ENCODE peak calls at places on chromosomes 3 and 15, in five cellular contexts. E, X, B, K and O are unnamed samples.

GRCh38 chr15:76239786-76240185 is 71.5 kb downstream of the ETFA start:
- DNase-seq in E (no peak), X (no peak), B (no peak), K (peak; percentile 2), O (no peak)

GRCh38 chr3:69833591-69833990 is 94.3 kb downstream of the MITF start:
- DNase-seq in E (no peak), X (no peak), B (no peak), K (no peak), O (no peak)

GRCh38 chr15:94164202-94164807 is 67.1 kb upstream of the MCTP2 start:
- DNase-seq in E (no peak), X (no peak), B (no peak), K (peak; percentile 59), O (peak; percentile 9)

GRCh38 chr3:18634451-18634850 is 209.3 kb upstream of the SATB1 start:
- DNase-seq in E (no peak), X (no peak), B (no peak), K (no peak), O (no peak)

GRCh38 chr3:46665763-46666470 is 27.6 kb downstream of the ALS2CL start:
- DNase-seq in E (no peak), X (no peak), B (no peak), K (no peak), O (no peak)

GRCh38 chr15:34818531-34818930 is 23.2 kb upstream of the ACTC1 start:
- DNase-seq in E (no peak), X (no peak), B (no peak), K (no peak), O (no peak)

GRCh38 chr3:185656321-185656840 is 70.3 kb downstream of the SENP2 start:
- DNase-seq in E (peak; percentile 77), X (peak; percentile 51), B (peak; percentile 14), K (peak; percentile 99), O (peak; percentile 85)

GRCh38 chr15:72365844-72366243 is 10.0 kb downstream of the HEXA start:
- DNase-seq in E (no peak), X (no peak), B (no peak), K (no peak), O (no peak)

GRCh38 chr3:84108442-84108971 is 850.3 kb upstream of the CADM2 start:
- DNase-seq in E (peak; percentile 15), X (no peak), B (no peak), K (no peak), O (peak; percentile 71)

GRCh38 chr15:89814112-89814742 is 425 bp downstream of the ANPEP start:
- DNase-seq in E (no peak), X (peak; percentile 30), B (no peak), K (no peak), O (no peak)

GRCh38 chr15:80850941-80851451 is 71.8 kb downstream of the CEMIP start:
- DNase-seq in E (peak; percentile 95), X (no peak), B (no peak), K (no peak), O (peak; percentile 81)

GRCh38 chr3:13533823-13534435 is 15.0 kb upstream of the FBLN2 start:
- DNase-seq in E (no peak), X (no peak), B (no peak), K (no peak), O (no peak)

GRCh38 chr15:34122771-34123183 is 20.9 kb downstream of the PGBD4 start:
- DNase-seq in E (no peak), X (no peak), B (no peak), K (peak; percentile 94), O (no peak)

GRCh38 chr3:22795917-22796316 is 407.2 kb upstream of the UBE2E2 start:
- DNase-seq in E (no peak), X (no peak), B (no peak), K (peak; percentile 6), O (no peak)
- TF ChIP-seq CTCF in E (peak; percentile 41), X (no peak), B (no peak), K (no peak), O (no peak)

DNA sequence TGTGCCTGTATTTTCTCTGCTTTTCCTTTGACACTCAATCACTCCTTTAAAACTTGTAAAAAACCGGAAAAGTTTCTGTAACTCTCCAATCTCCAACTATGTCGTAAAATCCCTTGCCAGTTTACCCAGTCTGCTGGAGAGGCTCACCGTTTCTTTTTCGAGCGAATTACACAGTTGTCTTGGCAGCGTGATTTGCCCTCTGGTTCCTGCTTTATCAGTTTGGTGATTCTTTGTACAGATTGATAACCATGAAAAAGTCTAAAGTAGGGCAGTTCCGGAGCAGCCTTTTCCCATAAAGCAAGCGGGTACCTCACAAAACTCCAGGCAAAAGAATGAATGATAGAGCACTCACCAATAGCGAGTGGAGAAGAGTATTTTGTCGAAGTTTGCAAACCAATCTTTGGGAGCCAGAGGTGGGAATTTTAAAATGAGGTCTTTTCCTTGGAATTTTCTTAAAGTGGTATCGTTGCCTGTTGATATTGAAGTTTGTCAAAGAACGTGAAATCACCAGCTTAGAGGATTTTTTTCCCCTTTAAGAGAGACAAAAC is at the start of gene TTC23:
- DNase-seq in E (peak; percentile 78), X (no peak), B (peak; percentile 9), K (peak; percentile 90), O (peak; percentile 81)
- H3K4me3 ChIP-seq in E (peak within 1 kb of the TSS; percentile 69), X (peak within 1 kb of the TSS; percentile 84), B (peak within 1 kb of the TSS; percentile 53), K (peak within 1 kb of the TSS; percentile 82), O (peak within 1 kb of the TSS; percentile 79)

GRCh38 chr15:31487811-31488436 is 161.3 kb downstream of the KLF13 start:
- DNase-seq in E (no peak), X (no peak), B (no peak), K (peak; percentile 89), O (no peak)
- TF ChIP-seq CTCF in E (no peak), X (no peak), B (no peak), K (peak; percentile 8), O (peak; percentile 3)

DNA sequence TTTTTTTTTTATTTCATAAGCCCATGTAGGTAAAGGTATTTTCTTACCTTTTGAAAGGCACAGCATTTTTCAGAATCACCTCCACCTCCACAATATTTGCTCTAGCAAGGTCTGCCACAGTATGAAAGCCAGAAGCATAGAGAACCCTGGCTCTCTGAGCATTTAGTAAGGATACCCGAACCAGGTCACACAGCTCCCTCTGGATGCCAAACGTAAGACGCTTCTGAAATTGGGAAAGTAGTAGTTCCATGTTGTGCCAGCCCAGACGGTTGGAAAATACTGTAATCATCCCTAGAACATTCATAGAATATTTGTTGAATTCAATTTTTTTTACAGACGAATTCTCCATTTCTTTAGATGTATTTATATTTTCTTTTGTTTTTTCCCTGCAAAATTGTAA is 52.4 kb downstream of the POLQ start:
- DNase-seq in E (no peak), X (no peak), B (no peak), K (no peak), O (no peak)
- H3K4me3 ChIP-seq in E (no peak overlapping the region), X (no peak overlapping the region), B (no peak overlapping the region), K (no peak overlapping the region), O (no peak overlapping the region)

GRCh38 chr15:42796955-42797779 is 60.2 kb upstream of the CDAN1 start:
- DNase-seq in E (no peak), X (no peak), B (no peak), K (peak; percentile 16), O (no peak)
- TF ChIP-seq CTCF in E (no peak), X (no peak), B (no peak), K (no peak), O (no peak)

GRCh38 chr15:98528056-98528725 is 120.1 kb upstream of the IGF1R start:
- DNase-seq in E (no peak), X (no peak), B (no peak), K (no peak), O (no peak)
- H3K4me3 ChIP-seq in E (no peak overlapping the region), X (no peak overlapping the region), B (no peak overlapping the region), K (no peak overlapping the region), O (no peak overlapping the region)

GRCh38 chr15:100244796-100245495 is 96.8 kb downstream of the ADAMTS17 start:
- DNase-seq in E (peak; percentile 27), X (no peak), B (no peak), K (no peak), O (no peak)

GRCh38 chr15:100245496-100245838 is 96.3 kb downstream of the ADAMTS17 start:
- DNase-seq in E (no peak), X (no peak), B (no peak), K (no peak), O (no peak)

GRCh38 chr15:100245855-100246254 is 95.9 kb downstream of the ADAMTS17 start:
- DNase-seq in E (no peak), X (no peak), B (no peak), K (no peak), O (no peak)

GRCh38 chr15:100241572-100242479 is 99.9 kb downstream of the ADAMTS17 start:
- DNase-seq in E (peak; percentile 85), X (no peak), B (no peak), K (peak; percentile 50), O (peak; percentile 58)

GRCh38 chr15:100242989-100243388 is 98.8 kb downstream of the ADAMTS17 start:
- DNase-seq in E (no peak), X (no peak), B (no peak), K (no peak), O (no peak)
- TF ChIP-seq CTCF in E (no peak), X (no peak), B (no peak), K (no peak), O (no peak)